ENCODE peak calls at places on chromosomes 12 and 14, in six cellular contexts. One of them, this sample, is unnamed.
A peak's percentile ranks its signal among the peaks of the same experiment; 100 is the strongest.

GRCh38 chr14:58760121-58760520 is 122.4 kb downstream of the DACT1 start:
- DNase-seq in HCT116: no peak
- DNase-seq in H1: no peak
- DNase-seq in esophagus muscularis mucosa: no peak
- DNase-seq in stomach: no peak
- DNase-seq in upper lobe of left lung: no peak
- DNase-seq in this sample: no peak

GRCh38 chr12:120125792-120126634 is 9.5 kb upstream of the RAB35 start:
- DNase-seq in HCT116: no peak
- DNase-seq in H1: no peak
- DNase-seq in esophagus muscularis mucosa: no peak
- DNase-seq in stomach: no peak
- DNase-seq in upper lobe of left lung: no peak
- DNase-seq in this sample: no peak

GRCh38 chr12:41304526-41304925 is 116.4 kb downstream of the PDZRN4 start:
- DNase-seq in HCT116: no peak
- DNase-seq in H1: no peak
- DNase-seq in esophagus muscularis mucosa: no peak
- DNase-seq in stomach: no peak
- DNase-seq in upper lobe of left lung: no peak
- DNase-seq in this sample: no peak

GRCh38 chr12:82695531-82695930 is 8.8 kb downstream of the TMTC2 start:
- DNase-seq in HCT116: no peak
- DNase-seq in H1: no peak
- DNase-seq in esophagus muscularis mucosa: no peak
- DNase-seq in stomach: no peak
- DNase-seq in upper lobe of left lung: no peak
- DNase-seq in this sample: no peak

GRCh38 chr12:117148642-117149041 is 41.6 kb downstream of the FBXO21 start:
- DNase-seq in HCT116: no peak
- DNase-seq in H1: no peak
- DNase-seq in esophagus muscularis mucosa: no peak
- DNase-seq in stomach: no peak
- DNase-seq in upper lobe of left lung: no peak
- DNase-seq in this sample: no peak

GRCh38 chr14:90091393-90091792 is 29.6 kb downstream of the KCNK13 start:
- DNase-seq in HCT116: no peak
- DNase-seq in H1: no peak
- DNase-seq in esophagus muscularis mucosa: peak; percentile 74
- DNase-seq in stomach: no peak
- DNase-seq in upper lobe of left lung: no peak
- DNase-seq in this sample: no peak

GRCh38 chr14:105430535-105430934 is 10.9 kb downstream of the MTA1 start:
- DNase-seq in HCT116: peak; percentile 21
- DNase-seq in H1: no peak
- DNase-seq in esophagus muscularis mucosa: no peak
- DNase-seq in stomach: no peak
- DNase-seq in upper lobe of left lung: peak; percentile 41
- DNase-seq in this sample: no peak

GRCh38 chr14:74549588-74549987 is 56.0 kb downstream of the ISCA2 start:
- DNase-seq in HCT116: no peak
- DNase-seq in H1: no peak
- DNase-seq in esophagus muscularis mucosa: no peak
- DNase-seq in stomach: no peak
- DNase-seq in upper lobe of left lung: no peak
- DNase-seq in this sample: no peak

GRCh38 chr14:64266206-64266605 is 28.0 kb downstream of the ESR2 start:
- DNase-seq in HCT116: no peak
- DNase-seq in H1: no peak
- DNase-seq in esophagus muscularis mucosa: no peak
- DNase-seq in stomach: no peak
- DNase-seq in upper lobe of left lung: no peak
- DNase-seq in this sample: no peak

GRCh38 chr12:20342111-20342510 is 26.2 kb upstream of the PDE3A start:
- DNase-seq in HCT116: no peak
- DNase-seq in H1: no peak
- DNase-seq in esophagus muscularis mucosa: no peak
- DNase-seq in stomach: no peak
- DNase-seq in upper lobe of left lung: no peak
- DNase-seq in this sample: no peak

GRCh38 chr12:110543252-110543959 is 39.7 kb downstream of the PPTC7 start:
- DNase-seq in HCT116: no peak
- DNase-seq in H1: no peak
- DNase-seq in esophagus muscularis mucosa: peak; percentile 98
- DNase-seq in stomach: peak; percentile 91
- DNase-seq in upper lobe of left lung: peak; percentile 90
- DNase-seq in this sample: no peak
- TF ChIP-seq POLR2AphosphoS5 in HCT116: no peak
- TF ChIP-seq POLR2AphosphoS5 in H1: no peak
- TF ChIP-seq POLR2AphosphoS5 in esophagus muscularis mucosa: peak; percentile 82
- TF ChIP-seq POLR2AphosphoS5 in stomach: peak; percentile 63
- TF ChIP-seq POLR2AphosphoS5 in upper lobe of left lung: no peak
- TF ChIP-seq POLR2AphosphoS5 in this sample: no peak

GRCh38 chr12:583251-583869 is 79.9 kb downstream of the NINJ2 start:
- DNase-seq in HCT116: no peak
- DNase-seq in H1: no peak
- DNase-seq in esophagus muscularis mucosa: no peak
- DNase-seq in stomach: no peak
- DNase-seq in upper lobe of left lung: peak; percentile 17
- DNase-seq in this sample: no peak
- TF ChIP-seq CTCF in HCT116: no peak
- TF ChIP-seq CTCF in H1: no peak
- TF ChIP-seq CTCF in esophagus muscularis mucosa: no peak
- TF ChIP-seq CTCF in stomach: no peak
- TF ChIP-seq CTCF in upper lobe of left lung: no peak
- TF ChIP-seq CTCF in this sample: no peak

GRCh38 chr12:47079365-47079893 is at the start of gene PCED1B:
- DNase-seq in HCT116: no peak
- DNase-seq in H1: no peak
- DNase-seq in esophagus muscularis mucosa: no peak
- DNase-seq in stomach: peak; percentile 70
- DNase-seq in upper lobe of left lung: peak; percentile 86
- DNase-seq in this sample: peak; percentile 81

GRCh38 chr12:47079894-47080724 is at the start of gene AMIGO2:
- DNase-seq in HCT116: no peak
- DNase-seq in H1: no peak
- DNase-seq in esophagus muscularis mucosa: no peak
- DNase-seq in stomach: peak; percentile 36
- DNase-seq in upper lobe of left lung: peak; percentile 52
- DNase-seq in this sample: no peak

GRCh38 chr12:47082283-47082962 is 2.7 kb upstream of the AMIGO2 start:
- DNase-seq in HCT116: no peak
- DNase-seq in H1: no peak
- DNase-seq in esophagus muscularis mucosa: no peak
- DNase-seq in stomach: no peak
- DNase-seq in upper lobe of left lung: no peak
- DNase-seq in this sample: no peak

GRCh38 chr12:47078733-47079364 is 572 bp upstream of the PCED1B start:
- DNase-seq in HCT116: no peak
- DNase-seq in H1: no peak
- DNase-seq in esophagus muscularis mucosa: no peak
- DNase-seq in stomach: no peak
- DNase-seq in upper lobe of left lung: peak; percentile 42
- DNase-seq in this sample: no peak

DNA sequence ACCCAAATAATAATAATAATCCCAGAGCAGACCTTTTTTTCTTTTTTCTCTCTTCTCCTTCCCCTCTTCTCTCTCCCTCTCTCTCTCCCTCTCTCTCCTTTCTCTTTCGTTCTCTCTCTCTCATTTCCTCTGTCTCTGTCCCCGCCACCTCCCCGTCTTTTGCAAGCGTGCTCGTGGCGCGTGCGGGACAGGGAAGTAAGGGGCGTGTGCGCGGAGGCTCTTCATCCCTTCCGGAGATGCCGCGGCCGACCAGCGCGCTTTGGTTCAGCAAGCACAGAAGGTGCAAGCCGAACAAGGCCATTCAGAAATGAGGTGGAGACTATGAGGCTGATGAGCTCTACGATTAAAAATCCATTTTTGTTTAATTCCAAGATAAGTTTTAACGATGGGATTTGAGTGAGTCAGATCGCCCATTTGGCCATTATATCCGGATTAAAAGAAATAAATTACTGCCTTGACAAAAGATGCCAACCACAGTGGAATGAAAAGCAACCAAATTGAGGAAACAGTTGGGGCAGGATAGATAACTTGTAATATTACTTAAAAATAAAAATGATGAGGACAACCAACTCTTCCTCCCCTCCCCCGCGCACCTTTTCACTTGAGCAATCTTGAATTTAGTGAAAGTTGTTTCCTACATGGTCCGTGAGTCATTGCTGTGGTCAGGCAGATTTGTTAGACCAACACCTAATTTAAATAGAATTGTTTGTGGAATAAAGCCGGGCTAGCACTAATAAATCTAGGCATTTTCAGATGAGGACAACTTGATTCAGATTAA is 1.2 kb upstream of the AMIGO2 start:
- DNase-seq in HCT116: no peak
- DNase-seq in H1: no peak
- DNase-seq in esophagus muscularis mucosa: no peak
- DNase-seq in stomach: peak; percentile 50
- DNase-seq in upper lobe of left lung: peak; percentile 74
- DNase-seq in this sample: no peak
- TF ChIP-seq POLR2AphosphoS5 in HCT116: no peak
- TF ChIP-seq POLR2AphosphoS5 in H1: no peak
- TF ChIP-seq POLR2AphosphoS5 in esophagus muscularis mucosa: peak; percentile 19
- TF ChIP-seq POLR2AphosphoS5 in stomach: no peak
- TF ChIP-seq POLR2AphosphoS5 in upper lobe of left lung: no peak
- TF ChIP-seq POLR2AphosphoS5 in this sample: no peak

GRCh38 chr12:96285158-96285557 is 91.0 kb downstream of the ELK3 start:
- DNase-seq in HCT116: no peak
- DNase-seq in H1: no peak
- DNase-seq in esophagus muscularis mucosa: no peak
- DNase-seq in stomach: no peak
- DNase-seq in upper lobe of left lung: no peak
- DNase-seq in this sample: no peak
- TF ChIP-seq CTCF in HCT116: no peak
- TF ChIP-seq CTCF in H1: no peak
- TF ChIP-seq CTCF in esophagus muscularis mucosa: no peak
- TF ChIP-seq CTCF in stomach: no peak
- TF ChIP-seq CTCF in upper lobe of left lung: no peak
- TF ChIP-seq CTCF in this sample: no peak

GRCh38 chr12:130924946-130925345 is 28.8 kb upstream of the ADGRD1 start:
- DNase-seq in HCT116: no peak
- DNase-seq in H1: no peak
- DNase-seq in esophagus muscularis mucosa: no peak
- DNase-seq in stomach: no peak
- DNase-seq in upper lobe of left lung: peak; percentile 44
- DNase-seq in this sample: no peak
- TF ChIP-seq POLR2AphosphoS5 in HCT116: no peak
- TF ChIP-seq POLR2AphosphoS5 in H1: no peak
- TF ChIP-seq POLR2AphosphoS5 in esophagus muscularis mucosa: no peak
- TF ChIP-seq POLR2AphosphoS5 in stomach: no peak
- TF ChIP-seq POLR2AphosphoS5 in upper lobe of left lung: peak; percentile 16
- TF ChIP-seq POLR2AphosphoS5 in this sample: no peak

GRCh38 chr12:111685811-111686573 is at the start of the genes ACAD10 and BRAP:
- DNase-seq in HCT116: peak; percentile 87
- DNase-seq in H1: peak; percentile 80
- DNase-seq in esophagus muscularis mucosa: peak; percentile 97
- DNase-seq in stomach: peak; percentile 97
- DNase-seq in upper lobe of left lung: peak; percentile 91
- DNase-seq in this sample: peak; percentile 95

GRCh38 chr12:111685322-111685810 is 390 bp downstream of the BRAP start:
- DNase-seq in HCT116: no peak
- DNase-seq in H1: no peak
- DNase-seq in esophagus muscularis mucosa: no peak
- DNase-seq in stomach: no peak
- DNase-seq in upper lobe of left lung: peak; percentile 25
- DNase-seq in this sample: peak; percentile 19

GRCh38 chr12:111686574-111687105 is 787 bp downstream of the ACAD10 start:
- DNase-seq in HCT116: no peak
- DNase-seq in H1: no peak
- DNase-seq in esophagus muscularis mucosa: no peak
- DNase-seq in stomach: no peak
- DNase-seq in upper lobe of left lung: no peak
- DNase-seq in this sample: no peak

GRCh38 chr12:111687952-111688351 is 2.1 kb downstream of the ACAD10 start:
- DNase-seq in HCT116: no peak
- DNase-seq in H1: no peak
- DNase-seq in esophagus muscularis mucosa: no peak
- DNase-seq in stomach: no peak
- DNase-seq in upper lobe of left lung: no peak
- DNase-seq in this sample: no peak

GRCh38 chr12:111687255-111687654 is 1.4 kb downstream of the ACAD10 start:
- DNase-seq in HCT116: no peak
- DNase-seq in H1: no peak
- DNase-seq in esophagus muscularis mucosa: no peak
- DNase-seq in stomach: no peak
- DNase-seq in upper lobe of left lung: no peak
- DNase-seq in this sample: no peak
- TF ChIP-seq CTCF in HCT116: peak; percentile 61
- TF ChIP-seq CTCF in H1: no peak
- TF ChIP-seq CTCF in esophagus muscularis mucosa: no peak
- TF ChIP-seq CTCF in stomach: no peak
- TF ChIP-seq CTCF in upper lobe of left lung: no peak
- TF ChIP-seq CTCF in this sample: no peak

This sample was measured in HL-60.